ENCODE peak calls at places on chromosomes 7 and 10, in seven cellular contexts. J is transverse colon, V is heart left ventricle, G is AG04450, X is A549, A is ovary, N is dorsolateral prefrontal cortex. C is an unnamed sample.
A peak's percentile ranks its signal among the peaks of the same experiment; 100 is the strongest.

GRCh38 chr7:36086571-36086970 is 66.5 kb upstream of the EEPD1 start:
- DNase-seq in V (no peak), G (no peak), J (no peak), N (no peak), X (no peak), A (no peak), C (no peak)

GRCh38 chr10:95788830-95789229 is 32.9 kb downstream of the ENTPD1 start:
- DNase-seq in J (no peak), N (no peak), V (no peak), G (peak; percentile 34), X (no peak), A (no peak), C (no peak)

GRCh38 chr7:73704640-73705550 is 14.6 kb downstream of the STX1A start:
- DNase-seq in X (peak; percentile 99), V (no peak), G (no peak), A (peak; percentile 41), N (peak; percentile 79), J (no peak), C (no peak)

GRCh38 chr7:105521731-105522458 is at the start of gene PUS7:
- DNase-seq in V (peak; percentile 90), G (peak; percentile 55), X (peak; percentile 91), J (peak; percentile 91), A (peak; percentile 90), N (peak; percentile 83), C (peak; percentile 72)

GRCh38 chr7:78901566-78901965 is 551.9 kb downstream of the MAGI2 start:
- DNase-seq in V (no peak), G (no peak), X (no peak), J (no peak), N (no peak), A (no peak), C (no peak)

GRCh38 chr10:101693701-101694055 is 1.3 kb downstream of the FBXW4 start:
- DNase-seq in J (peak; percentile 10), G (no peak), X (peak; percentile 61), V (no peak), A (no peak), N (no peak), C (no peak)

GRCh38 chr7:139681463-139681755 is 96.4 kb downstream of the HIPK2 start:
- DNase-seq in V (no peak), A (no peak), X (no peak), G (no peak), J (no peak), N (no peak), C (no peak)

GRCh38 chr10:27158421-27158820 is 3.3 kb downstream of the MASTL start:
- DNase-seq in X (peak; percentile 63), G (no peak), V (no peak), N (no peak), J (no peak), A (no peak), C (no peak)

GRCh38 chr10:81957976-81958375 is 83.0 kb downstream of the NRG3 start:
- DNase-seq in V (no peak), G (no peak), X (no peak), N (no peak), A (no peak), J (no peak), C (no peak)

GRCh38 chr10:121062040-121062574 is 210.9 kb downstream of the WDR11 start:
- DNase-seq in G (no peak), N (no peak), X (no peak), V (no peak), J (no peak), A (no peak), C (no peak)

GRCh38 chr10:128912568-128913311 is 554.3 kb upstream of the MGMT start:
- DNase-seq in N (no peak), V (no peak), G (no peak), X (no peak), A (no peak), J (no peak), C (no peak)

GRCh38 chr7:142300689-142301088 is 42.8 kb upstream of the PRSS58 start:
- DNase-seq in V (no peak), G (no peak), A (no peak), J (no peak), X (peak; percentile 14), N (no peak), C (no peak)

GRCh38 chr7:114310344-114311118 is 104.1 kb upstream of the FOXP2 start:
- DNase-seq in G (no peak), N (no peak), V (no peak), A (no peak), X (no peak), J (no peak), C (no peak)

GRCh38 chr10:61995093-61995492 is 93.6 kb downstream of the ARID5B start:
- DNase-seq in A (no peak), X (no peak), V (no peak), N (no peak), G (no peak), J (no peak), C (no peak)

GRCh38 chr7:104034679-104035078 is 45.2 kb upstream of the RELN start:
- DNase-seq in J (no peak), N (no peak), V (no peak), A (no peak), X (no peak), G (no peak), C (no peak)

GRCh38 chr10:44511601-44512000 is 126.7 kb upstream of the CXCL12 start:
- DNase-seq in A (no peak), X (no peak), N (no peak), V (no peak), G (no peak), J (no peak), C (no peak)

GRCh38 chr7:92044148-92044547 is 90.1 kb downstream of the CYP51A1 start:
- DNase-seq in A (no peak), G (no peak), N (no peak), X (no peak), J (no peak), V (no peak), C (no peak)

GRCh38 chr10:44860811-44861751 is 50.1 kb upstream of the TMEM72 start:
- DNase-seq in A (no peak), N (no peak), G (no peak), V (no peak), X (peak; percentile 36), J (no peak), C (no peak)

GRCh38 chr10:129844191-129844590 is 119.9 kb downstream of the EBF3 start:
- DNase-seq in A (no peak), X (no peak), N (no peak), G (no peak), J (no peak), V (no peak), C (no peak)

GRCh38 chr7:140060243-140060630 is 2.5 kb downstream of the PARP12 start:
- DNase-seq in A (no peak), G (no peak), J (no peak), X (no peak), N (no peak), V (no peak), C (no peak)

GRCh38 chr10:123021517-123021916 is 12.7 kb downstream of the ACADSB start:
- DNase-seq in V (no peak), X (no peak), A (no peak), N (no peak), G (no peak), J (no peak), C (no peak)

GRCh38 chr7:40437936-40438634 is 303.3 kb downstream of the SUGCT start:
- DNase-seq in J (no peak), A (no peak), G (no peak), X (no peak), N (no peak), V (no peak), C (no peak)

GRCh38 chr10:63365976-63366765 is 99.6 kb downstream of the JMJD1C start:
- DNase-seq in J (no peak), X (no peak), G (no peak), N (no peak), A (no peak), V (no peak), C (no peak)
- H3K4me3 ChIP-seq in J (no peak overlapping the region), X (no peak overlapping the region), G (no peak overlapping the region), N (no peak overlapping the region), A (no peak overlapping the region), V (no peak overlapping the region), C (no peak overlapping the region)

DNA sequence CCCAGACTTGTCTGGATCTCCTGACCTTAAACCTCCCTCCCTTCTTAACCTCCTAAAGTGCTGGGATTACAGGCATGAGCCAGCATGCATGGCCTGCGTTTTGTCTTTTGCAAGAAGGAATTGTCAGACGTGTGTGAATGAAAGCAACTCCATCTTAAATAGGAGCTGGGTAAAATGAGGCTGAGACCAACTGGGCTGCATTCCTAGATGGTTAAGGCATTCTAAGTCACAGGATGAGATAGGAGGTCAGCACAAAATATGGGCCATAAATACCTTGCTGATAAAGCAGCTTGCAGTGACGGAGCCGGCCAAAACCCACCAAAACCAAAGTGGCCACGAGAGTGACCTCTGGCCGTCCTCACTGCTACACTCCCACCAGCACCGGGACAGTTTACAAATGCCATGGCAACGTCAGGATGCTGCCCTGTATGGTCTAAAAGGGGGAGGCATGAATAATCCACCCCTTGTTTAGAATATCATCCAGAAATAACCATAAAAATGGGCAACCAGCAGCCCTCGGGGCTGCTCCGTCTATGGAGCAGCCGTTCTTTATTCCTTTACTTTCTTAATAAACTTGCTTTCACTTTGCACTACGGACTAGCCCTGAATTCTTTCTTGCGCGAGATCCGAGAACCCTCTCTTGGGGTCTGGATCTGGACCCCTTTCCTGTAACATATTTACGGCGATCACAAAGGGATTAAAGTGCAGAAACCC is 41.2 kb upstream of the SDK1 start:
- DNase-seq in J (no peak), G (peak; percentile 26), N (no peak), V (no peak), X (no peak), A (peak; percentile 35), C (no peak)
- H3K4me3 ChIP-seq in J (peak overlapping the region; percentile 49), G (peak overlapping the region; percentile 53), N (peak overlapping the region; percentile 75), V (peak overlapping the region; percentile 38), X (no peak overlapping the region), A (peak overlapping the region; percentile 45), C (peak overlapping the region; percentile 46)

GRCh38 chr10:21003240-21003822 is 106.2 kb upstream of the NEBL start:
- DNase-seq in G (no peak), J (no peak), A (no peak), X (no peak), V (no peak), N (no peak), C (no peak)
- H3K4me3 ChIP-seq in G (no peak overlapping the region), J (no peak overlapping the region), A (no peak overlapping the region), X (no peak overlapping the region), V (no peak overlapping the region), N (no peak overlapping the region), C (no peak overlapping the region)

GRCh38 chr7:30986331-30986730 is 22.6 kb downstream of the GHRHR start:
- DNase-seq in N (no peak), J (no peak), G (no peak), A (no peak), X (no peak), V (no peak), C (no peak)

GRCh38 chr7:30985756-30986155 is 22.0 kb downstream of the GHRHR start:
- DNase-seq in A (no peak), G (no peak), X (no peak), N (no peak), V (no peak), J (no peak), C (no peak)

GRCh38 chr7:30983042-30983913 is 19.5 kb downstream of the GHRHR start:
- DNase-seq in A (peak; percentile 89), V (peak; percentile 78), X (peak; percentile 77), N (peak; percentile 87), J (peak; percentile 80), G (peak; percentile 53), C (peak; percentile 44)

GRCh38 chr7:30983914-30984247 is 20.1 kb downstream of the GHRHR start:
- DNase-seq in V (no peak), N (no peak), X (no peak), J (no peak), G (no peak), A (no peak), C (no peak)

GRCh38 chr7:30984359-30985107 is 20.8 kb downstream of the GHRHR start:
- DNase-seq in X (peak; percentile 25), G (no peak), J (no peak), N (peak; percentile 22), A (no peak), V (no peak), C (no peak)
- H3K4me3 ChIP-seq in X (no peak overlapping the region), G (no peak overlapping the region), J (no peak overlapping the region), N (peak overlapping the region; percentile 34), A (no peak overlapping the region), V (no peak overlapping the region), C (no peak overlapping the region)

C was measured in gastrocnemius medialis.